ENCODE peak calls at places on chromosomes 13 and 19, in eight cellular contexts. One of them, this sample, is unnamed.

GRCh38 chr19:42023121-42023942 is 29.3 kb upstream of the ATP1A3 start:
- DNase-seq in mesendoderm: peak; percentile 70
- DNase-seq in prostate gland: no peak
- DNase-seq in thoracic aorta: no peak
- DNase-seq in K562: peak; percentile 70
- DNase-seq in PC-9: peak; percentile 18
- DNase-seq in IMR-90: peak; percentile 8
- DNase-seq in psoas muscle: peak; percentile 34
- DNase-seq in this sample: peak; percentile 92

GRCh38 chr19:27776020-27776419 is 1436.9 kb downstream of the UQCRFS1 start:
- DNase-seq in mesendoderm: peak; percentile 66
- DNase-seq in prostate gland: no peak
- DNase-seq in thoracic aorta: no peak
- DNase-seq in K562: no peak
- DNase-seq in PC-9: peak; percentile 9
- DNase-seq in IMR-90: peak; percentile 31
- DNase-seq in psoas muscle: no peak
- DNase-seq in this sample: peak; percentile 81

GRCh38 chr19:6654347-6655310 is 15.3 kb downstream of the TNFSF14 start:
- DNase-seq in mesendoderm: no peak
- DNase-seq in prostate gland: no peak
- DNase-seq in thoracic aorta: no peak
- DNase-seq in K562: no peak
- DNase-seq in PC-9: no peak
- DNase-seq in IMR-90: no peak
- DNase-seq in psoas muscle: no peak
- DNase-seq in this sample: no peak

GRCh38 chr13:29946093-29946492 is 95.7 kb upstream of the UBL3 start:
- DNase-seq in mesendoderm: no peak
- DNase-seq in prostate gland: no peak
- DNase-seq in thoracic aorta: no peak
- DNase-seq in K562: no peak
- DNase-seq in PC-9: no peak
- DNase-seq in IMR-90: no peak
- DNase-seq in psoas muscle: no peak
- DNase-seq in this sample: no peak

GRCh38 chr13:24505256-24505655 is 7.3 kb downstream of the PARP4 start:
- DNase-seq in mesendoderm: no peak
- DNase-seq in prostate gland: no peak
- DNase-seq in thoracic aorta: no peak
- DNase-seq in K562: peak; percentile 35
- DNase-seq in PC-9: no peak
- DNase-seq in IMR-90: no peak
- DNase-seq in psoas muscle: no peak
- DNase-seq in this sample: no peak

GRCh38 chr19:10093295-10094186 is 7.4 kb downstream of the SHFL start:
- DNase-seq in mesendoderm: peak; percentile 44
- DNase-seq in prostate gland: no peak
- DNase-seq in thoracic aorta: no peak
- DNase-seq in K562: no peak
- DNase-seq in PC-9: no peak
- DNase-seq in IMR-90: no peak
- DNase-seq in psoas muscle: no peak
- DNase-seq in this sample: peak; percentile 73

GRCh38 chr13:76349700-76350099 is 536.5 kb downstream of the KCTD12 start:
- DNase-seq in mesendoderm: no peak
- DNase-seq in prostate gland: no peak
- DNase-seq in thoracic aorta: no peak
- DNase-seq in K562: no peak
- DNase-seq in PC-9: no peak
- DNase-seq in IMR-90: no peak
- DNase-seq in psoas muscle: no peak
- DNase-seq in this sample: no peak

GRCh38 chr13:70407486-70407885 is 299.2 kb upstream of the KLHL1 start:
- DNase-seq in mesendoderm: peak; percentile 22
- DNase-seq in prostate gland: no peak
- DNase-seq in thoracic aorta: no peak
- DNase-seq in K562: no peak
- DNase-seq in PC-9: no peak
- DNase-seq in IMR-90: no peak
- DNase-seq in psoas muscle: no peak
- DNase-seq in this sample: no peak

GRCh38 chr19:33390120-33390907 is 16.8 kb downstream of the CEBPG start:
- DNase-seq in mesendoderm: no peak
- DNase-seq in prostate gland: peak; percentile 62
- DNase-seq in thoracic aorta: no peak
- DNase-seq in K562: no peak
- DNase-seq in PC-9: no peak
- DNase-seq in IMR-90: no peak
- DNase-seq in psoas muscle: peak; percentile 87
- DNase-seq in this sample: no peak

GRCh38 chr13:46469064-46469463 is 82.0 kb upstream of the RUBCNL start:
- DNase-seq in mesendoderm: no peak
- DNase-seq in prostate gland: peak; percentile 55
- DNase-seq in thoracic aorta: no peak
- DNase-seq in K562: no peak
- DNase-seq in PC-9: no peak
- DNase-seq in IMR-90: no peak
- DNase-seq in psoas muscle: no peak
- DNase-seq in this sample: no peak

GRCh38 chr13:29956771-29957170 is 106.4 kb upstream of the UBL3 start:
- DNase-seq in mesendoderm: no peak
- DNase-seq in prostate gland: no peak
- DNase-seq in thoracic aorta: no peak
- DNase-seq in K562: no peak
- DNase-seq in PC-9: no peak
- DNase-seq in IMR-90: no peak
- DNase-seq in psoas muscle: no peak
- DNase-seq in this sample: no peak

GRCh38 chr19:29001006-29001921 is 211.7 kb downstream of the UQCRFS1 start:
- DNase-seq in mesendoderm: peak; percentile 20
- DNase-seq in prostate gland: no peak
- DNase-seq in thoracic aorta: no peak
- DNase-seq in K562: no peak
- DNase-seq in PC-9: no peak
- DNase-seq in IMR-90: no peak
- DNase-seq in psoas muscle: no peak
- DNase-seq in this sample: no peak

GRCh38 chr19:15159251-15159650 is 41.5 kb downstream of the NOTCH3 start:
- DNase-seq in mesendoderm: peak; percentile 74
- DNase-seq in prostate gland: no peak
- DNase-seq in thoracic aorta: no peak
- DNase-seq in K562: peak; percentile 36
- DNase-seq in PC-9: no peak
- DNase-seq in IMR-90: peak; percentile 33
- DNase-seq in psoas muscle: no peak
- DNase-seq in this sample: no peak

GRCh38 chr13:27182844-27183497 is 11.4 kb upstream of the USP12 start:
- DNase-seq in mesendoderm: peak; percentile 46
- DNase-seq in prostate gland: no peak
- DNase-seq in thoracic aorta: peak; percentile 66
- DNase-seq in K562: peak; percentile 73
- DNase-seq in PC-9: peak; percentile 66
- DNase-seq in IMR-90: peak; percentile 95
- DNase-seq in psoas muscle: peak; percentile 81
- DNase-seq in this sample: no peak

GRCh38 chr19:7969560-7969949 is 26.1 kb upstream of the TIMM44 start:
- DNase-seq in mesendoderm: no peak
- DNase-seq in prostate gland: no peak
- DNase-seq in thoracic aorta: no peak
- DNase-seq in K562: no peak
- DNase-seq in PC-9: no peak
- DNase-seq in IMR-90: no peak
- DNase-seq in psoas muscle: peak; percentile 14
- DNase-seq in this sample: no peak

GRCh38 chr13:36130542-36131214 is 504 bp downstream of the DCLK1 start:
- DNase-seq in mesendoderm: peak; percentile 48
- DNase-seq in prostate gland: no peak
- DNase-seq in thoracic aorta: no peak
- DNase-seq in K562: no peak
- DNase-seq in PC-9: peak; percentile 15
- DNase-seq in IMR-90: no peak
- DNase-seq in psoas muscle: peak; percentile 64
- DNase-seq in this sample: peak; percentile 85

GRCh38 chr19:46984077-46985010 is 35.3 kb upstream of the NPAS1 start:
- DNase-seq in mesendoderm: no peak
- DNase-seq in prostate gland: no peak
- DNase-seq in thoracic aorta: no peak
- DNase-seq in K562: no peak
- DNase-seq in PC-9: no peak
- DNase-seq in IMR-90: peak; percentile 50
- DNase-seq in psoas muscle: peak; percentile 69
- DNase-seq in this sample: no peak

GRCh38 chr19:8445488-8446001 is 770 bp downstream of the HNRNPM start:
- DNase-seq in mesendoderm: peak; percentile 54
- DNase-seq in prostate gland: peak; percentile 52
- DNase-seq in thoracic aorta: no peak
- DNase-seq in K562: peak; percentile 55
- DNase-seq in PC-9: peak; percentile 39
- DNase-seq in IMR-90: no peak
- DNase-seq in psoas muscle: peak; percentile 71
- DNase-seq in this sample: peak; percentile 67

GRCh38 chr13:110475550-110476219 is 85.8 kb downstream of the RAB20 start:
- DNase-seq in mesendoderm: no peak
- DNase-seq in prostate gland: no peak
- DNase-seq in thoracic aorta: no peak
- DNase-seq in K562: no peak
- DNase-seq in PC-9: no peak
- DNase-seq in IMR-90: no peak
- DNase-seq in psoas muscle: no peak
- DNase-seq in this sample: no peak

GRCh38 chr13:19960673-19961015 is 2.1 kb downstream of the ZMYM2 start:
- DNase-seq in mesendoderm: no peak
- DNase-seq in prostate gland: no peak
- DNase-seq in thoracic aorta: no peak
- DNase-seq in K562: no peak
- DNase-seq in PC-9: no peak
- DNase-seq in IMR-90: no peak
- DNase-seq in psoas muscle: no peak
- DNase-seq in this sample: no peak

GRCh38 chr19:873084-874019 is 13.9 kb downstream of the CFD start:
- DNase-seq in mesendoderm: peak; percentile 74
- DNase-seq in prostate gland: no peak
- DNase-seq in thoracic aorta: no peak
- DNase-seq in K562: peak; percentile 80
- DNase-seq in PC-9: peak; percentile 51
- DNase-seq in IMR-90: peak; percentile 31
- DNase-seq in psoas muscle: peak; percentile 59
- DNase-seq in this sample: peak; percentile 82

GRCh38 chr13:43206858-43207257 is 183.5 kb downstream of the DNAJC15 start:
- DNase-seq in mesendoderm: no peak
- DNase-seq in prostate gland: no peak
- DNase-seq in thoracic aorta: no peak
- DNase-seq in K562: no peak
- DNase-seq in PC-9: no peak
- DNase-seq in IMR-90: no peak
- DNase-seq in psoas muscle: no peak
- DNase-seq in this sample: no peak

GRCh38 chr13:43200736-43201135 is 177.3 kb downstream of the DNAJC15 start:
- DNase-seq in mesendoderm: peak; percentile 69
- DNase-seq in prostate gland: no peak
- DNase-seq in thoracic aorta: no peak
- DNase-seq in K562: no peak
- DNase-seq in PC-9: no peak
- DNase-seq in IMR-90: no peak
- DNase-seq in psoas muscle: no peak
- DNase-seq in this sample: no peak

GRCh38 chr13:43204591-43204990 is 181.2 kb downstream of the DNAJC15 start:
- DNase-seq in mesendoderm: no peak
- DNase-seq in prostate gland: no peak
- DNase-seq in thoracic aorta: no peak
- DNase-seq in K562: no peak
- DNase-seq in PC-9: no peak
- DNase-seq in IMR-90: no peak
- DNase-seq in psoas muscle: no peak
- DNase-seq in this sample: no peak

GRCh38 chr13:43205421-43205820 is 182.0 kb downstream of the DNAJC15 start:
- DNase-seq in mesendoderm: no peak
- DNase-seq in prostate gland: no peak
- DNase-seq in thoracic aorta: no peak
- DNase-seq in K562: no peak
- DNase-seq in PC-9: no peak
- DNase-seq in IMR-90: no peak
- DNase-seq in psoas muscle: no peak
- DNase-seq in this sample: no peak

GRCh38 chr13:43203781-43204180 is 180.4 kb downstream of the DNAJC15 start:
- DNase-seq in mesendoderm: no peak
- DNase-seq in prostate gland: no peak
- DNase-seq in thoracic aorta: no peak
- DNase-seq in K562: no peak
- DNase-seq in PC-9: no peak
- DNase-seq in IMR-90: no peak
- DNase-seq in psoas muscle: no peak
- DNase-seq in this sample: no peak
- H3K4me1 ChIP-seq in mesendoderm: no peaks in the 10 kb centered on the region
- H3K4me1 ChIP-seq in prostate gland: no peaks in the 10 kb centered on the region
- H3K4me1 ChIP-seq in thoracic aorta: no peaks in the 10 kb centered on the region
- H3K4me1 ChIP-seq in K562: no peaks in the 10 kb centered on the region
- H3K4me1 ChIP-seq in PC-9: no peaks in the 10 kb centered on the region
- H3K4me1 ChIP-seq in IMR-90: no peaks in the 10 kb centered on the region
- H3K4me1 ChIP-seq in psoas muscle: peaks cover 12% of the 10 kb centered on the region
- H3K4me1 ChIP-seq in this sample: no peaks in the 10 kb centered on the region

GRCh38 chr13:114148521-114148855 is 16.1 kb upstream of the RASA3 start:
- DNase-seq in mesendoderm: no peak
- DNase-seq in prostate gland: no peak
- DNase-seq in thoracic aorta: no peak
- DNase-seq in K562: no peak
- DNase-seq in PC-9: no peak
- DNase-seq in IMR-90: no peak
- DNase-seq in psoas muscle: no peak
- DNase-seq in this sample: no peak
- H3K4me1 ChIP-seq in mesendoderm: no peaks in the 10 kb centered on the region
- H3K4me1 ChIP-seq in prostate gland: no peaks in the 10 kb centered on the region
- H3K4me1 ChIP-seq in thoracic aorta: no peaks in the 10 kb centered on the region
- H3K4me1 ChIP-seq in K562: peaks cover 16% of the 10 kb centered on the region
- H3K4me1 ChIP-seq in PC-9: peaks cover 26% of the 10 kb centered on the region
- H3K4me1 ChIP-seq in IMR-90: no peaks in the 10 kb centered on the region
- H3K4me1 ChIP-seq in psoas muscle: peaks cover 4% of the 10 kb centered on the region
- H3K4me1 ChIP-seq in this sample: no peaks in the 10 kb centered on the region

GRCh38 chr19:17211547-17212446 is 3.4 kb upstream of the USE1 start:
- DNase-seq in mesendoderm: no peak
- DNase-seq in prostate gland: no peak
- DNase-seq in thoracic aorta: no peak
- DNase-seq in K562: no peak
- DNase-seq in PC-9: no peak
- DNase-seq in IMR-90: no peak
- DNase-seq in psoas muscle: no peak
- DNase-seq in this sample: no peak
- H3K4me1 ChIP-seq in mesendoderm: peaks cover 3% of the 10 kb centered on the region
- H3K4me1 ChIP-seq in prostate gland: no peaks in the 10 kb centered on the region
- H3K4me1 ChIP-seq in thoracic aorta: peaks cover 3% of the 10 kb centered on the region
- H3K4me1 ChIP-seq in K562: peaks cover 38% of the 10 kb centered on the region
- H3K4me1 ChIP-seq in PC-9: peaks cover 14% of the 10 kb centered on the region
- H3K4me1 ChIP-seq in IMR-90: peaks cover 11% of the 10 kb centered on the region
- H3K4me1 ChIP-seq in psoas muscle: peaks cover 5% of the 10 kb centered on the region
- H3K4me1 ChIP-seq in this sample: peaks cover 3% of the 10 kb centered on the region

DNA sequence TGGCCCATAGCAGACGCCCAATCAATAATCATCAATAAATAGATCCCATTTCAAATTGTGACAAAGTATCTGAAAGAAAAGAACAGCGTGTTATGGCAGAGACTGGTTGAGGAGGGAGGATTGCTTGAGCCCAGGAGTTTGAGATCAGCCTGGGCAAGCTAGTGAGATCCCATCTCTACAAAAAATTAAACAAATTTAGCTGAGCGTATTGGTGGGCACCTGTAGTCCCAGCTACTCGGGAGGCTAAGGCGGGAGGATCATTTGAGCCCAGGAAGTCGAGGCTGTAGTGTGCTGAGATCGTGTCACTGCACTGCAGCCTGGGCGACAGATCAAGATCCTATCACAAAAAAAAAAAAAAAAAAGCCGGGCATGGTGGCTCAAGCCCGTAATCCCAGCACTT is 6.4 kb upstream of the GNA11 start:
- DNase-seq in mesendoderm: no peak
- DNase-seq in prostate gland: no peak
- DNase-seq in thoracic aorta: no peak
- DNase-seq in K562: no peak
- DNase-seq in PC-9: no peak
- DNase-seq in IMR-90: no peak
- DNase-seq in psoas muscle: no peak
- DNase-seq in this sample: no peak
- H3K4me1 ChIP-seq in mesendoderm: no peaks in the 10 kb centered on the region
- H3K4me1 ChIP-seq in prostate gland: no peaks in the 10 kb centered on the region
- H3K4me1 ChIP-seq in thoracic aorta: no peaks in the 10 kb centered on the region
- H3K4me1 ChIP-seq in K562: peaks cover 7% of the 10 kb centered on the region
- H3K4me1 ChIP-seq in PC-9: no peaks in the 10 kb centered on the region
- H3K4me1 ChIP-seq in IMR-90: no peaks in the 10 kb centered on the region
- H3K4me1 ChIP-seq in psoas muscle: no peaks in the 10 kb centered on the region
- H3K4me1 ChIP-seq in this sample: no peaks in the 10 kb centered on the region